ENCODE peak calls at places on chromosomes 16 and 17, in four cellular contexts. L is coronary artery, Y is immature natural killer cell, X is foreskin melanocyte. D is an unnamed sample.

GRCh38 chr17:57112994-57113393 is 27.9 kb downstream of the AKAP1 start:
- DNase-seq in L (no peak), Y (no peak), X (no peak), D (no peak)

GRCh38 chr17:7294614-7295153 is at the start of gene YBX2:
- DNase-seq in L (no peak), Y (peak), X (no peak), D (peak)

GRCh38 chr17:6910987-6911603 is 79.6 kb upstream of the TEKT1 start:
- DNase-seq in Y (peak), X (peak), L (no peak), D (peak)

GRCh38 chr16:12639044-12639443 is 164.6 kb downstream of the CPPED1 start:
- DNase-seq in Y (no peak), X (no peak), L (peak), D (peak)

GRCh38 chr16:23786964-23787571 is 32.2 kb downstream of the CHP2 start:
- DNase-seq in X (no peak), Y (no peak), L (no peak), D (no peak)

GRCh38 chr17:67218385-67218950 is 26.5 kb downstream of the HELZ start:
- DNase-seq in Y (no peak), X (peak), L (no peak), D (peak)

GRCh38 chr16:14321542-14321941 is 250.4 kb downstream of the MRTFB start:
- DNase-seq in X (no peak), Y (no peak), L (no peak), D (no peak)

GRCh38 chr17:17682293-17682736 is 1.1 kb downstream of the RAI1 start:
- DNase-seq in X (no peak), L (no peak), Y (peak), D (peak)

GRCh38 chr17:73137376-73137775 is 27.4 kb upstream of the SSTR2 start:
- DNase-seq in Y (no peak), X (no peak), L (no peak), D (no peak)

GRCh38 chr17:44915321-44915726 is at the start of gene GFAP:
- DNase-seq in Y (no peak), L (no peak), X (no peak), D (no peak)

GRCh38 chr16:81618661-81619060 is 160.4 kb upstream of the PLCG2 start:
- DNase-seq in Y (no peak), L (no peak), X (no peak), D (no peak)

GRCh38 chr16:56426585-56426984 is 1.2 kb upstream of the AMFR start:
- DNase-seq in Y (no peak), X (no peak), L (no peak), D (peak)

GRCh38 chr17:79707931-79708891 is 22.5 kb upstream of the ENPP7 start:
- DNase-seq in X (peak), Y (peak), L (no peak), D (peak)

GRCh38 chr17:2090804-2091534 is 36.1 kb downstream of the HIC1 start:
- DNase-seq in Y (no peak), L (no peak), X (peak), D (peak)

GRCh38 chr16:88697831-88698693 is 8.1 kb downstream of the RNF166 start:
- DNase-seq in X (no peak), L (no peak), Y (no peak), D (no peak)

GRCh38 chr17:20022701-20023100 is 13.5 kb downstream of the SPECC1 start:
- DNase-seq in L (no peak), X (no peak), Y (no peak), D (peak)

GRCh38 chr17:48577946-48578615 is at the start of gene HOXB4:
- DNase-seq in Y (peak), L (no peak), X (peak), D (peak)

GRCh38 chr17:17313350-17313991 is 10.3 kb downstream of the NT5M start:
- DNase-seq in L (no peak), Y (peak), X (no peak), D (no peak)

GRCh38 chr17:69878661-69879060 is 196.4 kb upstream of the KCNJ16 start:
- DNase-seq in X (no peak), Y (no peak), L (no peak), D (no peak)

GRCh38 chr17:9728005-9728404 is 63.4 kb downstream of the DHRS7C start:
- DNase-seq in Y (no peak), X (no peak), L (no peak), D (no peak)

GRCh38 chr17:44360144-44360533 is 3.5 kb downstream of the FAM171A2 start:
- DNase-seq in Y (no peak), L (no peak), X (no peak), D (no peak)